ENCODE peak calls at places on chromosomes 11 and 22, in six cellular contexts. One of them, this sample, is unnamed.

GRCh38 chr11:34419158-34419557 is 19.6 kb upstream of the CAT start:
- DNase-seq in neural progenitor cell: no peak
- DNase-seq in GM12865: no peak
- DNase-seq in kidney: no peak
- DNase-seq in choroid plexus epithelial cell: no peak
- DNase-seq in upper lobe of right lung: no peak
- DNase-seq in this sample: no peak

GRCh38 chr11:94948070-94948617 is 25.2 kb downstream of the CWC15 start:
- DNase-seq in GM12865: no peak
- DNase-seq in upper lobe of right lung: no peak
- DNase-seq in neural progenitor cell: no peak
- DNase-seq in choroid plexus epithelial cell: peak
- DNase-seq in kidney: no peak
- DNase-seq in this sample: no peak

GRCh38 chr22:24112188-24112587 is 69.1 kb upstream of the SUSD2 start:
- DNase-seq in upper lobe of right lung: no peak
- DNase-seq in kidney: no peak
- DNase-seq in GM12865: no peak
- DNase-seq in neural progenitor cell: no peak
- DNase-seq in choroid plexus epithelial cell: peak
- DNase-seq in this sample: peak

GRCh38 chr11:32334822-32335221 is 100.5 kb downstream of the WT1 start:
- DNase-seq in neural progenitor cell: peak
- DNase-seq in GM12865: peak
- DNase-seq in upper lobe of right lung: no peak
- DNase-seq in kidney: no peak
- DNase-seq in choroid plexus epithelial cell: no peak
- DNase-seq in this sample: peak

GRCh38 chr22:40491990-40492631 is 121.7 kb downstream of the SGSM3 start:
- DNase-seq in kidney: no peak
- DNase-seq in upper lobe of right lung: no peak
- DNase-seq in GM12865: peak
- DNase-seq in neural progenitor cell: no peak
- DNase-seq in choroid plexus epithelial cell: peak
- DNase-seq in this sample: no peak

GRCh38 chr11:73158356-73159051 is 16.4 kb upstream of the FCHSD2 start:
- DNase-seq in neural progenitor cell: no peak
- DNase-seq in choroid plexus epithelial cell: peak
- DNase-seq in kidney: no peak
- DNase-seq in upper lobe of right lung: no peak
- DNase-seq in GM12865: no peak
- DNase-seq in this sample: no peak

GRCh38 chr22:29726512-29727247 is 6.9 kb downstream of the CABP7 start:
- DNase-seq in neural progenitor cell: no peak
- DNase-seq in GM12865: no peak
- DNase-seq in choroid plexus epithelial cell: no peak
- DNase-seq in upper lobe of right lung: no peak
- DNase-seq in kidney: peak
- DNase-seq in this sample: no peak

GRCh38 chr11:123144707-123145106 is 50.3 kb downstream of the CLMP start:
- DNase-seq in kidney: no peak
- DNase-seq in neural progenitor cell: no peak
- DNase-seq in upper lobe of right lung: no peak
- DNase-seq in GM12865: no peak
- DNase-seq in choroid plexus epithelial cell: no peak
- DNase-seq in this sample: no peak

GRCh38 chr11:69450857-69451220 is 30.6 kb upstream of the LINC01488 start:
- DNase-seq in upper lobe of right lung: no peak
- DNase-seq in choroid plexus epithelial cell: no peak
- DNase-seq in neural progenitor cell: no peak
- DNase-seq in GM12865: no peak
- DNase-seq in kidney: peak
- DNase-seq in this sample: no peak

GRCh38 chr22:44229809-44230208 is 49.1 kb downstream of the PARVG start:
- DNase-seq in choroid plexus epithelial cell: no peak
- DNase-seq in kidney: no peak
- DNase-seq in neural progenitor cell: no peak
- DNase-seq in upper lobe of right lung: no peak
- DNase-seq in GM12865: no peak
- DNase-seq in this sample: no peak

GRCh38 chr22:35705141-35705540 is 12.5 kb upstream of the APOL5 start:
- DNase-seq in upper lobe of right lung: no peak
- DNase-seq in choroid plexus epithelial cell: peak
- DNase-seq in neural progenitor cell: no peak
- DNase-seq in GM12865: no peak
- DNase-seq in kidney: no peak
- DNase-seq in this sample: no peak

GRCh38 chr11:108398439-108398838 is 68.9 kb downstream of the C11orf65 start:
- DNase-seq in GM12865: no peak
- DNase-seq in neural progenitor cell: no peak
- DNase-seq in upper lobe of right lung: no peak
- DNase-seq in kidney: no peak
- DNase-seq in choroid plexus epithelial cell: no peak
- DNase-seq in this sample: no peak

GRCh38 chr11:12086271-12087074 is 23.9 kb upstream of the MICAL2 start:
- DNase-seq in neural progenitor cell: no peak
- DNase-seq in choroid plexus epithelial cell: peak
- DNase-seq in GM12865: no peak
- DNase-seq in kidney: peak
- DNase-seq in upper lobe of right lung: peak
- DNase-seq in this sample: peak

GRCh38 chr11:118872403-118872821 is 11.3 kb upstream of the CXCR5 start:
- DNase-seq in choroid plexus epithelial cell: no peak
- DNase-seq in neural progenitor cell: no peak
- DNase-seq in kidney: no peak
- DNase-seq in upper lobe of right lung: no peak
- DNase-seq in GM12865: peak
- DNase-seq in this sample: no peak

GRCh38 chr11:72333657-72334056 is 89.7 kb upstream of the PHOX2A start:
- DNase-seq in kidney: no peak
- DNase-seq in neural progenitor cell: peak
- DNase-seq in upper lobe of right lung: no peak
- DNase-seq in choroid plexus epithelial cell: peak
- DNase-seq in GM12865: no peak
- DNase-seq in this sample: peak

GRCh38 chr11:113771964-113772363 is 1.5 kb downstream of the ZW10 start:
- DNase-seq in GM12865: no peak
- DNase-seq in upper lobe of right lung: no peak
- DNase-seq in neural progenitor cell: no peak
- DNase-seq in choroid plexus epithelial cell: no peak
- DNase-seq in kidney: no peak
- DNase-seq in this sample: no peak
- H3K4me3 ChIP-seq in GM12865: no peak
- H3K4me3 ChIP-seq in upper lobe of right lung: peak
- H3K4me3 ChIP-seq in neural progenitor cell: no peak
- H3K4me3 ChIP-seq in choroid plexus epithelial cell: no peak
- H3K4me3 ChIP-seq in kidney: no peak
- H3K4me3 ChIP-seq in this sample: no peak

DNA sequence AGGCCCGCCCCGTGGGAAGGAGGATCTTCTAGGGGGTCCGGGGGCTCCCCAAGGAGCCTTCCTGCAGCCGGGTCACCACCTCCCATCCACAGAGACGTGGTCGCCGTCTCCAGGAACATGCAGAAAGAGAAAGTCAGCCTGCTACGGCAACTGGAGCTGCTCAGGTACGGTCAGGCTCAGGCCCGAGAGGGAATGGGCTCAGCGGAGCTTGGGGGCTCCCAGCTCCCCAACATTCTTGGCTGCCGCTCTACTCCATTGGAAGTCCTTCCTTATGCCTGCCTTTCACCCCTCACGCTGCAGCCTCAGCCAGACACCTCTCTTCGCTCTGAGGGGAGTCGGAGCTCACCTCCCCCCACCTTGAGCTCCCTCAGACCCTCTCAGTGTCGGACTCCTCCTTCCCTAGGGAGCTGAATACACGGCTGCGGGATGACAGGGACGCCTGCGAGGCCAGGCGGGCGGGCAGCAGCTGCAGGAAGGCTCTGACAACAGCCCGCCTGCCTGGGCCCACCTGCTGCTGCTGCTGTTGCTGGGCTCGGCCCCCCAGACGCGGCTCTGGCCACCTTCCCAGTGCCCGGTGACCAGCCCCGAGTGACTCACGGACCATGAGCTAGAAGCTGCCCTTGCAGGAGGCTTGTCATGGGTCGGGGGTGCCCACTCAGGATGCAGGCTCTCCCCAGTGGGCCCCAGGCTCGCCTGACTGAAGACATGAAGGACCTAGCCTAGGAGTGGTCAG is 1.5 kb upstream of the CD151 start:
- DNase-seq in GM12865: no peak
- DNase-seq in upper lobe of right lung: no peak
- DNase-seq in kidney: no peak
- DNase-seq in neural progenitor cell: peak
- DNase-seq in choroid plexus epithelial cell: peak
- DNase-seq in this sample: no peak
- H3K4me3 ChIP-seq in GM12865: no peak
- H3K4me3 ChIP-seq in upper lobe of right lung: peak
- H3K4me3 ChIP-seq in kidney: no peak
- H3K4me3 ChIP-seq in neural progenitor cell: peak
- H3K4me3 ChIP-seq in choroid plexus epithelial cell: no peak
- H3K4me3 ChIP-seq in this sample: no peak

GRCh38 chr11:75582461-75582934 is 20.4 kb downstream of the SERPINH1 start:
- DNase-seq in choroid plexus epithelial cell: no peak
- DNase-seq in GM12865: no peak
- DNase-seq in kidney: no peak
- DNase-seq in upper lobe of right lung: no peak
- DNase-seq in neural progenitor cell: no peak
- DNase-seq in this sample: no peak
- H3K4me3 ChIP-seq in choroid plexus epithelial cell: peak
- H3K4me3 ChIP-seq in GM12865: peak
- H3K4me3 ChIP-seq in kidney: peak
- H3K4me3 ChIP-seq in upper lobe of right lung: peak
- H3K4me3 ChIP-seq in neural progenitor cell: no peak
- H3K4me3 ChIP-seq in this sample: no peak

GRCh38 chr22:38750638-38751037 is 5.2 kb downstream of the SUN2 start:
- DNase-seq in GM12865: no peak
- DNase-seq in neural progenitor cell: no peak
- DNase-seq in upper lobe of right lung: no peak
- DNase-seq in kidney: peak
- DNase-seq in choroid plexus epithelial cell: no peak
- DNase-seq in this sample: no peak

GRCh38 chr22:38750104-38750503 is 5.7 kb downstream of the SUN2 start:
- DNase-seq in GM12865: no peak
- DNase-seq in upper lobe of right lung: no peak
- DNase-seq in choroid plexus epithelial cell: no peak
- DNase-seq in kidney: peak
- DNase-seq in neural progenitor cell: no peak
- DNase-seq in this sample: no peak

GRCh38 chr22:38753894-38754246 is 1.9 kb downstream of the SUN2 start:
- DNase-seq in GM12865: no peak
- DNase-seq in neural progenitor cell: no peak
- DNase-seq in choroid plexus epithelial cell: no peak
- DNase-seq in upper lobe of right lung: no peak
- DNase-seq in kidney: no peak
- DNase-seq in this sample: no peak

GRCh38 chr22:38751066-38751421 is 4.8 kb downstream of the SUN2 start:
- DNase-seq in upper lobe of right lung: no peak
- DNase-seq in kidney: peak
- DNase-seq in choroid plexus epithelial cell: no peak
- DNase-seq in GM12865: no peak
- DNase-seq in neural progenitor cell: no peak
- DNase-seq in this sample: no peak

GRCh38 chr22:38751422-38752346 is 4.1 kb downstream of the SUN2 start:
- DNase-seq in kidney: peak
- DNase-seq in upper lobe of right lung: peak
- DNase-seq in choroid plexus epithelial cell: no peak
- DNase-seq in GM12865: peak
- DNase-seq in neural progenitor cell: no peak
- DNase-seq in this sample: no peak
- H3K4me3 ChIP-seq in kidney: no peak
- H3K4me3 ChIP-seq in upper lobe of right lung: peak
- H3K4me3 ChIP-seq in choroid plexus epithelial cell: no peak
- H3K4me3 ChIP-seq in GM12865: peak
- H3K4me3 ChIP-seq in neural progenitor cell: no peak
- H3K4me3 ChIP-seq in this sample: no peak

GRCh38 chr11:27721505-27722116 is 21.4 kb upstream of the BDNF start:
- DNase-seq in kidney: no peak
- DNase-seq in choroid plexus epithelial cell: no peak
- DNase-seq in neural progenitor cell: peak
- DNase-seq in GM12865: no peak
- DNase-seq in upper lobe of right lung: no peak
- DNase-seq in this sample: peak

GRCh38 chr11:27722117-27722844 is 22.0 kb upstream of the BDNF start:
- DNase-seq in neural progenitor cell: peak
- DNase-seq in upper lobe of right lung: no peak
- DNase-seq in choroid plexus epithelial cell: peak
- DNase-seq in kidney: peak
- DNase-seq in GM12865: peak
- DNase-seq in this sample: peak

GRCh38 chr11:27719575-27719925 is 19.3 kb upstream of the BDNF start:
- DNase-seq in upper lobe of right lung: no peak
- DNase-seq in GM12865: no peak
- DNase-seq in choroid plexus epithelial cell: no peak
- DNase-seq in kidney: no peak
- DNase-seq in neural progenitor cell: no peak
- DNase-seq in this sample: no peak

GRCh38 chr11:27718853-27719574 is 18.8 kb upstream of the BDNF start:
- DNase-seq in kidney: peak
- DNase-seq in neural progenitor cell: peak
- DNase-seq in upper lobe of right lung: peak
- DNase-seq in GM12865: no peak
- DNase-seq in choroid plexus epithelial cell: peak
- DNase-seq in this sample: peak

GRCh38 chr11:27720277-27720830 is 20.1 kb upstream of the BDNF start:
- DNase-seq in GM12865: peak
- DNase-seq in upper lobe of right lung: no peak
- DNase-seq in neural progenitor cell: peak
- DNase-seq in kidney: no peak
- DNase-seq in choroid plexus epithelial cell: peak
- DNase-seq in this sample: peak
- H3K4me3 ChIP-seq in GM12865: no peak
- H3K4me3 ChIP-seq in upper lobe of right lung: no peak
- H3K4me3 ChIP-seq in neural progenitor cell: peak
- H3K4me3 ChIP-seq in kidney: no peak
- H3K4me3 ChIP-seq in choroid plexus epithelial cell: no peak
- H3K4me3 ChIP-seq in this sample: no peak

GRCh38 chr11:111414267-111414931 is 35.3 kb upstream of the POU2AF1 start:
- DNase-seq in choroid plexus epithelial cell: no peak
- DNase-seq in kidney: no peak
- DNase-seq in neural progenitor cell: no peak
- DNase-seq in upper lobe of right lung: no peak
- DNase-seq in GM12865: peak
- DNase-seq in this sample: no peak
- H3K4me3 ChIP-seq in choroid plexus epithelial cell: no peak
- H3K4me3 ChIP-seq in kidney: no peak
- H3K4me3 ChIP-seq in neural progenitor cell: no peak
- H3K4me3 ChIP-seq in upper lobe of right lung: no peak
- H3K4me3 ChIP-seq in GM12865: peak
- H3K4me3 ChIP-seq in this sample: no peak